ENCODE peak calls at places on chromosomes 2 and 18, in five cellular contexts. B is C1 segment of cervical spinal cord; U is posterior cingulate gyrus; S is T-helper 2 cell treated with Interferon-gamma antibody and Interleukin-4, amounts not matched to agents 5 μg/mL and 100 μg/mL, for 36 hours; N is GM10248. P is an unnamed sample.

GRCh38 chr2:26768759-26769500 is 4.8 kb downstream of the SLC35F6 start:
- DNase-seq in S (no peak), U (peak; percentile 96), B (peak; percentile 46), N (no peak), P (peak; percentile 82)

GRCh38 chr2:95059656-95060370 is 34.3 kb downstream of the MAL start:
- DNase-seq in N (no peak), S (no peak), B (no peak), U (peak; percentile 67), P (no peak)

GRCh38 chr2:199019898-199020507 is 437.7 kb downstream of the SATB2 start:
- DNase-seq in U (no peak), N (no peak), S (no peak), B (no peak), P (no peak)

GRCh38 chr2:200378652-200379290 is 72.3 kb downstream of the SPATS2L start:
- DNase-seq in U (no peak), S (no peak), N (no peak), B (no peak), P (no peak)

GRCh38 chr18:79405781-79406575 is 10.2 kb downstream of the NFATC1 start:
- DNase-seq in N (peak; percentile 90), U (peak; percentile 87), S (peak; percentile 83), B (no peak), P (peak; percentile 65)

GRCh38 chr18:3869848-3870247 is 419.9 kb downstream of the TGIF1 start:
- DNase-seq in S (no peak), N (no peak), U (no peak), B (no peak), P (no peak)

GRCh38 chr2:86468162-86469033 is 27.2 kb downstream of the KDM3A start:
- DNase-seq in S (no peak), N (no peak), U (no peak), B (no peak), P (no peak)

GRCh38 chr2:26380281-26380680 is 21.4 kb upstream of the DRC1 start:
- DNase-seq in N (no peak), S (no peak), B (no peak), U (no peak), P (no peak)

GRCh38 chr2:60283633-60284032 is 269.8 kb downstream of the BCL11A start:
- DNase-seq in U (no peak), S (no peak), B (no peak), N (no peak), P (no peak)

GRCh38 chr2:129058981-129059380 is 740.3 kb upstream of the HS6ST1 start:
- DNase-seq in S (no peak), U (no peak), N (no peak), B (no peak), P (no peak)

GRCh38 chr2:148907085-148907785 is 32.2 kb downstream of the KIF5C start:
- DNase-seq in B (no peak), U (no peak), N (no peak), S (no peak), P (no peak)

GRCh38 chr2:68727698-68728375 is 6.8 kb upstream of the ARHGAP25 start:
- DNase-seq in N (no peak), B (no peak), U (no peak), S (no peak), P (no peak)

GRCh38 chr2:174561283-174562275 is 36.0 kb downstream of the WIPF1 start:
- DNase-seq in S (no peak), B (peak; percentile 65), N (no peak), U (peak; percentile 97), P (peak; percentile 71)

GRCh38 chr2:238257786-238258700 is 18.2 kb upstream of the HES6 start:
- DNase-seq in B (no peak), S (no peak), U (peak; percentile 40), N (no peak), P (no peak)

GRCh38 chr2:64463784-64464183 is 9.8 kb downstream of the LGALSL start:
- DNase-seq in B (no peak), N (no peak), S (no peak), U (peak; percentile 79), P (no peak)

GRCh38 chr2:231933916-231934401 is 7.8 kb upstream of the NPPC start:
- DNase-seq in B (no peak), U (peak; percentile 72), S (no peak), N (no peak), P (no peak)

GRCh38 chr2:43119303-43119702 is 107.1 kb downstream of the ZFP36L2 start:
- DNase-seq in B (no peak), S (no peak), U (no peak), N (no peak), P (no peak)

GRCh38 chr2:120877409-120877808 is 141.7 kb downstream of the GLI2 start:
- DNase-seq in U (no peak), N (no peak), B (no peak), S (no peak), P (no peak)

GRCh38 chr2:128271186-128271890 is 47.3 kb downstream of the HS6ST1 start:
- DNase-seq in B (no peak), U (peak; percentile 87), S (no peak), N (no peak), P (no peak)

P was measured in tibial nerve.